ENCODE peak calls at places on chromosomes 13 and 19, in seven cellular contexts. U is GM10248; N is mucosa of descending colon; X is fibroblast of villous mesenchyme; P is uterus; L is CD4-positive, alpha-beta T cell; J is AG09319. C is an unnamed sample.

GRCh38 chr19:57436392-57436791 is 1.3 kb downstream of the ZNF749 start:
- DNase-seq in U (no peak), N (no peak), X (no peak), P (no peak), L (no peak), J (no peak), C (no peak)

GRCh38 chr19:13859361-13859880 is 17.5 kb upstream of the NANOS3 start:
- DNase-seq in U (no peak), N (no peak), X (peak), P (no peak), L (no peak), J (no peak), C (no peak)

GRCh38 chr13:68872338-68872737 is 1235.3 kb upstream of the ATXN8OS start:
- DNase-seq in U (no peak), N (no peak), X (no peak), P (no peak), L (no peak), J (no peak), C (no peak)

GRCh38 chr19:2164020-2164988 is 571 bp downstream of the DOT1L start:
- DNase-seq in U (no peak), N (no peak), X (peak), P (peak), L (no peak), J (no peak), C (no peak)

GRCh38 chr19:56333506-56333905 is 18.9 kb upstream of the ZSCAN5A start:
- DNase-seq in U (peak), N (no peak), X (peak), P (no peak), L (peak), J (peak), C (no peak)

GRCh38 chr19:2428027-2428690 is 773 bp upstream of the TIMM13 start:
- DNase-seq in U (no peak), N (peak), X (no peak), P (peak), L (no peak), J (no peak), C (no peak)

GRCh38 chr13:46866150-46866549 is 30.7 kb downstream of the HTR2A start:
- DNase-seq in U (peak), N (peak), X (peak), P (no peak), L (no peak), J (peak), C (no peak)

GRCh38 chr19:51333836-51334460 is 8.0 kb downstream of the VSIG10L start:
- DNase-seq in U (no peak), N (peak), X (no peak), P (no peak), L (no peak), J (no peak), C (no peak)

GRCh38 chr19:33673996-33674395 is 52.2 kb downstream of the CHST8 start:
- DNase-seq in U (no peak), N (no peak), X (no peak), P (no peak), L (no peak), J (no peak), C (no peak)

GRCh38 chr19:4445963-4446668 is 11.5 kb downstream of the UBXN6 start:
- DNase-seq in U (no peak), N (no peak), X (no peak), P (no peak), L (no peak), J (no peak), C (no peak)

GRCh38 chr19:45322744-45323281 is at the start of gene CKM:
- DNase-seq in U (no peak), N (no peak), X (no peak), P (no peak), L (no peak), J (no peak), C (no peak)

GRCh38 chr13:39023316-39023715 is 14.6 kb downstream of the PROSER1 start:
- DNase-seq in U (no peak), N (no peak), X (peak), P (no peak), L (no peak), J (no peak), C (no peak)

GRCh38 chr13:99281811-99282263 is 23.7 kb upstream of the GPR18 start:
- DNase-seq in U (peak), N (peak), X (peak), P (peak), L (peak), J (no peak), C (peak)

GRCh38 chr13:41268764-41269163 is 5.4 kb upstream of the MTRF1 start:
- DNase-seq in U (no peak), N (no peak), X (peak), P (no peak), L (no peak), J (no peak), C (no peak)

GRCh38 chr13:30142502-30143211 is 164.7 kb downstream of the KATNAL1 start:
- DNase-seq in U (no peak), N (peak), X (peak), P (peak), L (no peak), J (peak), C (no peak)

GRCh38 chr19:50387176-50387867 is 3.2 kb downstream of the POLD1 start:
- DNase-seq in U (no peak), N (no peak), X (peak), P (no peak), L (no peak), J (no peak), C (no peak)

GRCh38 chr19:34499155-34499834 is 17.7 kb downstream of the WTIP start:
- DNase-seq in U (no peak), N (no peak), X (no peak), P (no peak), L (no peak), J (no peak), C (no peak)

GRCh38 chr19:20371911-20372310 is 193.7 kb downstream of the ZNF737 start:
- DNase-seq in U (no peak), N (no peak), X (no peak), P (no peak), L (no peak), J (no peak), C (no peak)

GRCh38 chr13:44050450-44051063 is 170.9 kb downstream of the LACC1 start:
- DNase-seq in U (peak), N (no peak), X (peak), P (no peak), L (no peak), J (peak), C (no peak)

GRCh38 chr19:23403024-23403423 is 7.8 kb upstream of the ZNF91 start:
- DNase-seq in U (no peak), N (no peak), X (no peak), P (no peak), L (no peak), J (no peak), C (no peak)

GRCh38 chr19:23404676-23405075 is 9.4 kb upstream of the ZNF91 start:
- DNase-seq in U (no peak), N (no peak), X (no peak), P (no peak), L (no peak), J (no peak), C (no peak)

GRCh38 chr19:23401086-23401485 is 5.8 kb upstream of the ZNF91 start:
- DNase-seq in U (no peak), N (no peak), X (no peak), P (no peak), L (no peak), J (no peak), C (no peak)

GRCh38 chr19:23402388-23402787 is 7.1 kb upstream of the ZNF91 start:
- DNase-seq in U (no peak), N (no peak), X (no peak), P (no peak), L (no peak), J (no peak), C (no peak)

DNA sequence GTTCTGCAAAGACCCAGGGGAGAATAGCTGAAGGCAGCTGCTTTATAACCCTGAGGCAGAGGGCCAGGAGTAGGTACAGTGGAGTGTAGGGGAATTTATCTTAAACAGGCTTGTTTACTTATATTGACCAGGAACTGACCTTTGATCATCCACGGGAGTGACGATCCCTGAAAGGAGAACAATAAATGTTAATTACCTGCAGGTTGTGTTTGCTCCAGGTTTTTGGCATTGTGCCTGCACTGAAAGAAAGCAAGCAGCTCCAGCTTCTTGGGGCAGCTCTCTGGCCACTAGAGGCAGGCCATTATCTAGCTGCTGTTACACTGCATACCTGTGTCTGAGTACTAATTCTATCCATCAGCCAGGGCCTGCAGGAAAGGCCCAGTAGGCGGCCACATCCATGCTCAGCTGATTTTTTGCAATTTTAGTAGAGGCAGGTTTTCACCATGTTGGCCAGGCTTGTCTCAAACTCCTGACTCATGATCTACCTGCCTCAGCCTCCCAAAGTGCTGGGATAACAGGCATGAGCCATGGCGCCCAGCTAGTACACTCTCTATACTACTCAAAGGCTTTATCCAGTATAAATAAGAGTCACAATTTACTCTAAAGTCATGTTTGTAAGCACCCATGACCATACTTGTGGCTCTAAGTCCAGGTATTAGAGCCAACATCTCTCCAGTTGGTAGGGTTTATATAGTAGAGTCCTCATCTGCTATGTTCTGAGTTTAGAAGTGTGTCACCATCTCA is 8.5 kb upstream of the ZNF91 start:
- DNase-seq in U (no peak), N (peak), X (no peak), P (no peak), L (no peak), J (no peak), C (no peak)
- TF ChIP-seq CTCF in U (no peak), N (peak), X (no peak), P (no peak), L (no peak), J (no peak), C (no peak)

DNA sequence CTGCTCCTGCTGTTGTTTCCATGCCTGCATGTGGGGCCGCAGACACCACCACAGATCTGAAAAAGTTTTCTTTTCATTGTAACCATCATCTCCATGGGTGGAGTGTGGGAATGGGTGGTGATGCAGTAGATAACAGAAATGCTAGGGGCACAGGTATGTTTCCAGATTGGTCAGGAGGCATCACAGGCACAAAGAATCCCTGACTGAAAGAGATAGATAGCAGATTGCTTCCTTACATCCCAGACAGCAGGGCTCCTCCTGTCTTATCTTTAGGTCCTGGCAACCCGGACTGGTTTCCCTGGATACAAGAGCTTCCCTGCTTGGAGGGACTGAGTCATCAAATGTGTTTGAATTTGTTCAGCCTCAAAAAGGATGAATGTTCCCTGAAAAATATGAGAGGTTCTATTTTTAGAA is 1937.6 kb downstream of the PCDH9 start:
- DNase-seq in U (no peak), N (no peak), X (peak), P (no peak), L (no peak), J (no peak), C (no peak)
- TF ChIP-seq CTCF in U (no peak), N (no peak), X (no peak), P (no peak), L (no peak), J (no peak), C (no peak)

GRCh38 chr13:29022968-29023367 is 202.8 kb downstream of the MTUS2 start:
- DNase-seq in U (no peak), N (no peak), X (no peak), P (no peak), L (no peak), J (no peak), C (no peak)
- TF ChIP-seq CTCF in U (no peak), N (no peak), X (no peak), P (no peak), L (no peak), J (no peak), C (no peak)

DNA sequence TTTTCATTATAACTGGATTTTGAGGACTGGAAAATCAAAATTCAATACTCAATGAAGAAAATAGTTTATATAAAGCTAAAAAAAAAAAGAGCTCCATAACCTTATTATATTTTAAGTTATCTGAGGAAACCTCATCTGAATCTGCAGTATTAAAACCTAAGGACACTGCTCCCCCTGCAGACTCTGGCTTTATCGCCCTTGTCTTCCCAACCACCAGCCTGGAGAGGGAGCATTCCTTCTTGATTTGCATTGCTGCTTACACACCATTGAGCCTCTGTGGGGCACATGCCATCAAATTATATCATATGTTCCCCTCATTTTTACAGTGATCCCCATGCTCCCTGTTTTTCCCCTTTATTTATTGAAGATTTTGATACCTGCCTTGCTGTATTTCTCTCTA is 871.4 kb upstream of the GPC6 start:
- DNase-seq in U (no peak), N (peak), X (peak), P (no peak), L (no peak), J (no peak), C (no peak)
- TF ChIP-seq CTCF in U (no peak), N (no peak), X (peak), P (no peak), L (no peak), J (no peak), C (no peak)

GRCh38 chr13:103238441-103238840 is 172.2 kb upstream of the SLC10A2 start:
- DNase-seq in U (no peak), N (no peak), X (no peak), P (no peak), L (no peak), J (no peak), C (no peak)

GRCh38 chr13:103236213-103236612 is 170.0 kb upstream of the SLC10A2 start:
- DNase-seq in U (no peak), N (no peak), X (peak), P (no peak), L (no peak), J (no peak), C (no peak)
- TF ChIP-seq CTCF in U (no peak), N (no peak), X (no peak), P (no peak), L (no peak), J (no peak), C (no peak)

DNA sequence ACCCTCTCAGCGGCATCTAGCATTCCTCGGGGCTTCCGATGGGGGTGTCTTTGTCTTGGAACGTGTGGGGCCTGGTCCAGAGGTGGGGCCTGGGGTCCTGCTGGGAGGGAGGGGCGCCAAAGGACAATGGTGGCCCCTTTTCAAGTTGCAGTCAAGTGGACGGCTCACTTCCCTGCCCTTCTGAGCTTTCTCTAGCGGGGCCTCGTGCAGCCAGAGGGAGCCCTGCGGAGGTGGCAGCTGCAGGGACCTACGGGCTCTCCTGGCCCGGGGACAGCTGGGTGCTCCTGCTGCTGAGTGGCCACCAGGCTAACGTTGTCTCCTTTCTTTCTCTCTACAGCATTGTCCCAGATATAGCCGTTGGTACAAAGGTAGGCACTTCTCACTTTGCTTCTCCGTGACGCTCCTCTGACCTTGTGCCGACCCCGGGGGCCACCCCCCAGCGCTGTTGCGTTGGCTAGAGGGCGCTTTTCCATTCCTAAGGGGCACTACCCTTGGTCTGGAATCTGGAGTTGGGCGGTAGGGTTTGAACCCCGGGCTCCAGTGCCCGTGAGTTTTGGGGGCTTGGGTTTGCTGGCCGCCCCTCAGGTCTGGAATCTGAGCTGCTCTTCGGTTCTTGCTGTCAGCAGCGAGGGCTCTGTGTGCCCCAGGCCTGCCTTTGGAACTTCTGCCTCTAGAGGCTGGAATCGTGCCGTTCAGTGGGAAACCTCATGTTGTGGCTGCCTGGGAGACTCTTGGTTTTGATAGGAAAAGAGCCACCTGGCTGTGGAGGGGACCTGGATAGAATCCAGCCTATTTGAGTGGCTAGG is 2.0 kb downstream of the PTBP1 start:
- DNase-seq in U (no peak), N (peak), X (peak), P (no peak), L (peak), J (no peak), C (no peak)
- TF ChIP-seq CTCF in U (no peak), N (no peak), X (peak), P (no peak), L (no peak), J (peak), C (no peak)

C was measured in natural killer cell.